ENCODE peak calls at places on chromosomes 5 and 9, in seven cellular contexts. Q is esophagus muscularis mucosa, X is colonic mucosa, W is spleen, T is HAP-1, H is MM.1S, K is Panc1. B is an unnamed sample.

GRCh38 chr5:177290816-177291596 is 12.5 kb downstream of the RAB24 start:
- DNase-seq in Q (no peak), X (no peak), W (no peak), T (no peak), H (peak; percentile 93), K (no peak), B (no peak)

GRCh38 chr9:126763130-126763764 is 41.6 kb upstream of the ZBTB43 start:
- DNase-seq in Q (no peak), X (no peak), W (no peak), T (no peak), H (no peak), K (no peak), B (no peak)

GRCh38 chr9:4738866-4739586 is 2.0 kb downstream of the AK3 start:
- DNase-seq in Q (no peak), X (peak; percentile 25), W (no peak), T (no peak), H (no peak), K (no peak), B (no peak)

GRCh38 chr5:81125959-81126358 is 107.2 kb upstream of the CKMT2 start:
- DNase-seq in Q (peak; percentile 79), X (no peak), W (no peak), T (no peak), H (no peak), K (no peak), B (no peak)

GRCh38 chr9:61671276-61671973 is 481.6 kb downstream of the SPATA31A7 start:
- DNase-seq in Q (peak; percentile 78), X (no peak), W (peak; percentile 69), T (no peak), H (no peak), K (no peak), B (no peak)

GRCh38 chr9:29511680-29512079 is 1938.4 kb upstream of the C9orf72 start:
- DNase-seq in Q (no peak), X (no peak), W (no peak), T (no peak), H (no peak), K (no peak), B (no peak)

GRCh38 chr5:32443145-32443540 is 1.4 kb downstream of the ZFR start:
- DNase-seq in Q (no peak), X (no peak), W (no peak), T (no peak), H (no peak), K (no peak), B (no peak)

GRCh38 chr5:176444742-176445141 is 3.4 kb upstream of the FAF2 start:
- DNase-seq in Q (no peak), X (no peak), W (no peak), T (no peak), H (no peak), K (no peak), B (no peak)

GRCh38 chr9:114652776-114653555 is 4.6 kb downstream of the TEX53 start:
- DNase-seq in Q (no peak), X (no peak), W (no peak), T (no peak), H (no peak), K (no peak), B (no peak)

GRCh38 chr5:159262472-159262858 is 625 bp upstream of the UBLCP1 start:
- DNase-seq in Q (no peak), X (peak; percentile 20), W (no peak), T (no peak), H (no peak), K (no peak), B (no peak)

GRCh38 chr5:14593326-14594036 is 11.9 kb downstream of the OTULINL start:
- DNase-seq in Q (no peak), X (no peak), W (no peak), T (no peak), H (no peak), K (no peak), B (no peak)

GRCh38 chr9:87765521-87765920 is 39.6 kb downstream of the CTSL start:
- DNase-seq in Q (no peak), X (no peak), W (no peak), T (no peak), H (no peak), K (no peak), B (no peak)
- H3K27me3 ChIP-seq in Q (no peaks in the 10 kb centered on the region), X (no peaks in the 10 kb centered on the region), W (no peaks in the 10 kb centered on the region), T (no peaks in the 10 kb centered on the region), H (no peaks in the 10 kb centered on the region), K (no peaks in the 10 kb centered on the region), B (no peaks in the 10 kb centered on the region)

DNA sequence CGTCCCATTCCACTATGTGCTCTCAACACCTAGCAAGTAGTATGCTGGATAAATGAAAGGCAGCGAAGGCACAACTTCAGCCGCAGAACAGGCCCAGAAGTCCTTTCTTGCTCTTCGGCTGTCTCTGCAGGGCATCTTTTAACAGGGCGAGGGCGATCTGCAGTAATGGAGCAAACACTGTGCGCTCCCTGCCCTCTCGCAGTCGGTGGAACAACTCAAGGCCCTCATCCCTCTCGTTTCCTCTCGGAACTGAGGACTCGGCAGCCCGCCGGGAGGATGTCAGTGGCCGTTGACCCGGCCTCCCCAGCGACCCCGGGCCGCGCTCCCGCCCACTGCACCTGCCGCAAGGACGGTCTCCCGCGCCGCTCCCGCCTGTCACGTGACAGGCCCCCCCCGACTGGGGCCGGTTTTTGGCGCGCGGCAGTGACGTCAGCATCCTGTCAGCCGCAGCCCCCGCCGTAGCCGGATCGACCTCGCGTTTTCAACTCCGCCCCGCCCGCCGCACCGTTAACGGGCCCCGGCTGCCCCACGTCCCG is 1.1 kb downstream of the ZNF367 start:
- DNase-seq in Q (peak; percentile 97), X (peak; percentile 95), W (peak; percentile 97), T (peak; percentile 82), H (peak; percentile 93), K (peak; percentile 32), B (peak; percentile 94)
- H3K4me1 ChIP-seq in Q (peaks cover 28% of the 10 kb centered on the region), X (peaks cover 14% of the 10 kb centered on the region), W (peaks cover 73% of the 10 kb centered on the region), T (peaks cover 42% of the 10 kb centered on the region), H (peaks cover 24% of the 10 kb centered on the region), K (peaks cover 28% of the 10 kb centered on the region), B (peaks cover 23% of the 10 kb centered on the region)

DNA sequence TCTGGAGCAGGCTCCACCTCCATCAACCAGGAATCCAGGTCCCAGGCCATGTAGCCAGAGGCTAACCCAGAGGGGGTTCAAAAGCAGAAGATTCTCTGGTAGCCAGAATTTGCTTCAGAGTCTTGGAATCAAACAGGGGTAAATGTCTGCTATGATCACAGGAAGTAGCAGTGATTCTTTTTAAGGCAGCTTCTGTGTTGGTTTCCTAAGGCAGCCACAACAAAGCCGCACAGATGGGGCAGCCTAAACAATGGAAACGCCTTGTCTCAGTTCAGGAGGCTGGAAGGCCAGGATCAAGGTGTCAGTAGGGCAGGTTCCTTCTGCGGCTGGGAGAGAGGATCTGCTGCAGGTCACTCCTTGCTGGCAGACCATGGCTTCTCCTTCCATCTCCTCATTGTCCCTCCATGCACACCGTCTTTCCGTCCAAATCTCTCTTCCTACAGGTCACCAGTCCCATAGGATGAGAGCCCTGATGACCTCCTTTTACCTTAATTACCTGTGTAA is 167.3 kb downstream of the ROR2 start:
- DNase-seq in Q (no peak), X (peak; percentile 4), W (no peak), T (no peak), H (no peak), K (no peak), B (no peak)
- H3K27me3 ChIP-seq in Q (no peaks in the 10 kb centered on the region), X (no peaks in the 10 kb centered on the region), W (no peaks in the 10 kb centered on the region), T (no peaks in the 10 kb centered on the region), H (no peaks in the 10 kb centered on the region), K (no peaks in the 10 kb centered on the region), B (no peaks in the 10 kb centered on the region)

GRCh38 chr5:170154297-170154696 is 48.6 kb downstream of the FOXI1 start:
- DNase-seq in Q (no peak), X (no peak), W (no peak), T (no peak), H (no peak), K (no peak), B (no peak)
- H3K4me1 ChIP-seq in Q (peaks cover 4% of the 10 kb centered on the region), X (no peaks in the 10 kb centered on the region), W (no peaks in the 10 kb centered on the region), T (peaks cover 12% of the 10 kb centered on the region), H (no peaks in the 10 kb centered on the region), K (peaks cover 37% of the 10 kb centered on the region), B (peaks cover 6% of the 10 kb centered on the region)

DNA sequence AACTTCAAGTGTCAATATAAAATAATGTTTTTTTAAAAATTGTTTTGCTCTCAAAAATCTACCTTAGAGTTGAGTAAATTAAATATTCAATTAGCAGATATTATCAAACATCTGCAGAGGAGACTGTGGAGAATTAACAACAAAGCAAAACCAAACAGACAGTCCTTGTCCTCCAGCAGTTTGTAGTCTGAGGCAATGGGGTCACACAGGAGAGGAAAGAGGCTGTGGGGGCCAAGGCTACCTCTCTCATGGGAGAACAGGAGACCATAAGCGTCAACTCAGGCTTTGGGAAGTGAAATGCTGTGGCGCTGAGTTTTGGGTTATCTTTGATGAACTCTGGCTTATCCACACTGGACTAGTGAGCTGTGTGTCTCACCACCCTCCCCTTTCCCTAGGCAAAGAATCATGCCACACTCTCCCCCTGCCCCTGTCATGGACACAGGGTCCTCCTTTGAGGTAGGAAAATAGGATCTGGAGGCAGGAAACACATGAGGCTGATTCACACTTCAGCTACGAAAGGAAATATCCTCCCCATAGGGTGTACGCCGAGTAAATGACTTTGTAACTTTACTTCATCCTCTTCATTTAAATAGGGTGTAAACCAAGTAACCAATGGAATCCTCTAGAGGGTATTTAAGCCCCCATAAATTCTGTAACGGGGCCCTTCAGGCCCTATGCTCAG is 152.7 kb downstream of the FSTL4 start:
- DNase-seq in Q (no peak), X (no peak), W (no peak), T (no peak), H (no peak), K (no peak), B (no peak)
- H3K27me3 ChIP-seq in Q (no peaks in the 10 kb centered on the region), X (no peaks in the 10 kb centered on the region), W (no peaks in the 10 kb centered on the region), T (no peaks in the 10 kb centered on the region), H (no peaks in the 10 kb centered on the region), K (no peaks in the 10 kb centered on the region), B (no peaks in the 10 kb centered on the region)

DNA sequence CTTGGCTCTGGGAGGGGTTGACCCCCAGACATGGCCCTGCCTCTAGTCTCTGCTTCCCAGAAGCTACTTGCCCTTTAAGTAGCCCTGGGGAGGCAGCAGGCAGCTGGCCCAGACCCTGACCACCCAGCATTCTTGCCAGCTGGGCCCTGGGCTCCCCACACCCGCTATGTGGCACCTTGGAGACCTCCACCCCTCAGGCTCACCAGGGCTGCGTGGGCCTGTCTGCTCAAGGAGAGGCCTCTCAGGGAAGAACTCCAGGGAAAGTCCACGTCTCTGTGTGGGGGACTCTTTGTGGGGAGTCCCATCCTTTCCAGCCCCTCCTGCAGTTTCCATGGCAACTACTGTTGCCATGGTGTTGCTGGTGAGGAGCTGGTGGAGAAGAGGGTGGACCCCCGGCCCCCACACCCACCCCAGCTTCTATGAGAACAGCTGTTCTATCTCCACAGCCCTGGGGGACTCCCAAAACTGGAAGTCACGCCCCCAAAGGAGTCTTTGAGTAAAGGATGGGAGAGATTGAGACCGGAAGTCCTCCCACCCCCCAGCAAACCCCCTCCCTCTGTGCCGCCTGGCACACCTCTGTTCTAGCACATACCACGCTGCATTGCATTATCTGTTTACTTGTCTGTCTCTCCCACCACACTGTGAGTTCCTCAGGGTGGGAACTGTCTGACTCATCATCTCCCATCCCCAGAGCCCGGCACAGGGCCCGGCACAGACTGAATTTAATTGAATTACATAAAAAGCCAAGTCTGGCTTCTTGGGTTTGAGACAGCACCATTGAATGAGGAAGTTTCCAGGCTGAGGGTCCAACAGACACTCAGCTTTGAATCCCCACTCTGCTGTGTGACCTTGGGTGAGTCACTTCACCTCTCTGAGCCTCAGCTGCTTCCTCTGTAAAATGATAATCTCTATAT is 12.6 kb downstream of the DNM1 start:
- DNase-seq in Q (no peak), X (no peak), W (no peak), T (no peak), H (no peak), K (no peak), B (no peak)
- H3K4me1 ChIP-seq in Q (peaks cover 16% of the 10 kb centered on the region), X (peaks cover 5% of the 10 kb centered on the region), W (peaks cover 18% of the 10 kb centered on the region), T (no peaks in the 10 kb centered on the region), H (peaks cover 4% of the 10 kb centered on the region), K (no peaks in the 10 kb centered on the region), B (peaks cover 2% of the 10 kb centered on the region)

B was measured in ascending aorta.